ENCODE peak calls at places on chromosomes 5 and 9, in nine cellular contexts. T is effector memory CD8-positive, alpha-beta T cell; R is DMS153; A is A172; W is C1 segment of cervical spinal cord; H is stimulated activated CD8-positive, alpha-beta memory T cell treated with anti-CD3 and anti-CD28 coated beads, Interleukin-2, amount 100 ng/mL, for 1 hour; E is CD4-positive, CD25-positive, alpha-beta regulatory T cell; Z is pancreas; O is brain microvascular endothelial cell. X is an unnamed sample.

GRCh38 chr9:13279284-13280162 is at the start of gene MPDZ:
- DNase-seq in Z (peak), E (no peak), H (no peak), A (peak), R (peak), O (peak), W (peak), T (no peak), X (peak)

GRCh38 chr9:134648701-134649525 is 7.3 kb downstream of the COL5A1 start:
- DNase-seq in H (no peak), E (no peak), R (no peak), T (no peak), Z (no peak), W (no peak), A (peak), O (peak), X (no peak)

GRCh38 chr9:94772654-94773303 is 46.3 kb downstream of the AOPEP start:
- DNase-seq in W (peak), E (no peak), Z (no peak), H (no peak), T (no peak), A (no peak), O (peak), R (peak), X (no peak)

GRCh38 chr9:123509646-123510045 is 153.6 kb downstream of the CRB2 start:
- DNase-seq in H (no peak), A (no peak), R (no peak), Z (no peak), W (no peak), T (no peak), E (no peak), O (no peak), X (no peak)

GRCh38 chr5:96431376-96432244 is 1.4 kb downstream of the PCSK1 start:
- DNase-seq in R (peak), E (no peak), A (no peak), W (no peak), T (no peak), H (no peak), Z (peak), O (peak), X (no peak)

GRCh38 chr5:96149546-96149945 is 187.9 kb upstream of the ELL2 start:
- DNase-seq in H (no peak), Z (no peak), A (no peak), T (no peak), R (no peak), E (no peak), W (no peak), O (peak), X (no peak)

GRCh38 chr9:109537288-109537687 is 39.2 kb upstream of the PTPN3 start:
- DNase-seq in Z (no peak), T (no peak), A (no peak), O (no peak), W (no peak), R (peak), H (no peak), E (no peak), X (no peak)

GRCh38 chr9:78273761-78274160 is 23.2 kb upstream of the PSAT1 start:
- DNase-seq in O (peak), E (no peak), W (no peak), T (no peak), Z (no peak), H (no peak), R (no peak), A (no peak), X (no peak)

GRCh38 chr9:134655101-134655500 is 13.5 kb downstream of the COL5A1 start:
- DNase-seq in H (no peak), O (no peak), E (no peak), Z (no peak), W (no peak), R (no peak), T (no peak), A (no peak), X (no peak)

GRCh38 chr9:14369011-14369410 is 55.1 kb upstream of the NFIB start:
- DNase-seq in W (no peak), R (no peak), A (no peak), H (no peak), T (no peak), O (no peak), Z (no peak), E (no peak), X (no peak)

GRCh38 chr5:153999995-154000394 is 38.7 kb downstream of the FAM114A2 start:
- DNase-seq in A (no peak), O (no peak), H (no peak), E (no peak), W (no peak), Z (no peak), R (no peak), T (no peak), X (no peak)

GRCh38 chr5:145362261-145362660 is 472.9 kb downstream of the PRELID2 start:
- DNase-seq in H (no peak), R (no peak), T (no peak), E (no peak), A (peak), W (no peak), O (peak), Z (no peak), X (no peak)

GRCh38 chr5:94745786-94746730 is 127.6 kb downstream of the SLF1 start:
- DNase-seq in O (peak), Z (no peak), W (no peak), A (peak), T (no peak), H (no peak), R (no peak), E (no peak), X (no peak)

GRCh38 chr9:121638901-121639592 is 12.4 kb upstream of the DAB2IP start:
- DNase-seq in R (no peak), O (no peak), E (no peak), W (no peak), Z (no peak), A (no peak), T (no peak), H (no peak), X (no peak)